ENCODE peak calls at places on chromosome X, in six cellular contexts. N is PC-3, Y is body of pancreas, W is cardiac muscle cell, S is endodermal cell, T is psoas muscle. V is an unnamed sample.

GRCh38 chrX:140141444-140142029 is 176.2 kb upstream of the CXorf66 start:
- DNase-seq in N (peak), Y (peak), W (peak), S (peak), T (no peak), V (peak)

GRCh38 chrX:155216940-155217450 is 735 bp downstream of the VBP1 start:
- DNase-seq in N (peak), Y (no peak), W (peak), S (peak), T (no peak), V (no peak)

GRCh38 chrX:119482497-119483480 is 14.5 kb downstream of the SLC25A5 start:
- DNase-seq in N (peak), Y (peak), W (peak), S (peak), T (peak), V (no peak)

GRCh38 chrX:130336531-130336930 is 3.2 kb upstream of the SLC25A14 start:
- DNase-seq in N (no peak), Y (no peak), W (no peak), S (no peak), T (no peak), V (no peak)

GRCh38 chrX:20654596-20655106 is 387.9 kb upstream of the RPS6KA3 start:
- DNase-seq in N (peak), Y (no peak), W (no peak), S (no peak), T (no peak), V (no peak)

GRCh38 chrX:143017272-143017671 is 8.5 kb upstream of the SPANXN4 start:
- DNase-seq in N (no peak), Y (no peak), W (no peak), S (no peak), T (no peak), V (no peak)

GRCh38 chrX:28609917-28610613 is 22.8 kb downstream of the IL1RAPL1 start:
- DNase-seq in N (peak), Y (peak), W (no peak), S (no peak), T (no peak), V (no peak)

GRCh38 chrX:138745215-138745614 is 33.7 kb upstream of the FGF13 start:
- DNase-seq in N (peak), Y (peak), W (peak), S (peak), T (no peak), V (peak)

GRCh38 chrX:43976216-43976615 is 3.0 kb upstream of the NDP start:
- DNase-seq in N (no peak), Y (no peak), W (no peak), S (no peak), T (no peak), V (no peak)

GRCh38 chrX:46796574-46797191 is 37.8 kb upstream of the SLC9A7 start:
- DNase-seq in N (peak), Y (peak), W (peak), S (peak), T (peak), V (peak)

GRCh38 chrX:140764401-140764919 is 54.9 kb downstream of the LINC00632 start:
- DNase-seq in N (peak), Y (peak), W (peak), S (peak), T (peak), V (no peak)

GRCh38 chrX:153435845-153436244 is 10.0 kb downstream of the TREX2 start:
- DNase-seq in N (no peak), Y (no peak), W (no peak), S (no peak), T (no peak), V (no peak)

GRCh38 chrX:27597506-27597905 is 7.4 kb downstream of the DCAF8L2 start:
- DNase-seq in N (no peak), Y (no peak), W (no peak), S (no peak), T (no peak), V (no peak)

GRCh38 chrX:119410027-119410819 is 11.1 kb downstream of the SLC25A43 start:
- DNase-seq in N (peak), Y (peak), W (no peak), S (peak), T (peak), V (peak)

GRCh38 chrX:129565046-129565649 is 25.1 kb downstream of the OCRL start:
- DNase-seq in N (no peak), Y (no peak), W (no peak), S (peak), T (no peak), V (no peak)

GRCh38 chrX:63747331-63747730 is 37.7 kb downstream of the ARHGEF9 start:
- DNase-seq in N (no peak), Y (no peak), W (peak), S (no peak), T (no peak), V (no peak)

GRCh38 chrX:150007356-150007755 is 69.1 kb upstream of the EOLA2 start:
- DNase-seq in N (no peak), Y (no peak), W (no peak), S (no peak), T (no peak), V (no peak)

GRCh38 chrX:6968231-6968630 is 179.3 kb upstream of the STS start:
- DNase-seq in N (no peak), Y (no peak), W (no peak), S (no peak), T (no peak), V (no peak)

GRCh38 chrX:137031517-137032377 is 2.0 kb downstream of the GPR101 start:
- DNase-seq in N (peak), Y (peak), W (peak), S (peak), T (no peak), V (peak)

GRCh38 chrX:63664083-63664482 is 120.9 kb downstream of the ARHGEF9 start:
- DNase-seq in N (no peak), Y (no peak), W (no peak), S (no peak), T (no peak), V (no peak)

GRCh38 chrX:102599950-102600579 is 750 bp downstream of the ARMCX5 start:
- DNase-seq in N (peak), Y (no peak), W (peak), S (no peak), T (no peak), V (no peak)

GRCh38 chrX:65667503-65668355 is at the start of gene MSN:
- DNase-seq in N (peak), Y (peak), W (peak), S (peak), T (peak), V (no peak)

GRCh38 chrX:52262195-52262546 is 77.5 kb downstream of the MAGED4 start:
- DNase-seq in N (no peak), Y (no peak), W (peak), S (no peak), T (no peak), V (no peak)

GRCh38 chrX:40845331-40845911 is 110.1 kb upstream of the MED14 start:
- DNase-seq in N (peak), Y (no peak), W (peak), S (peak), T (no peak), V (no peak)

GRCh38 chrX:33211356-33212254 is at the start of gene DMD:
- DNase-seq in N (no peak), Y (peak), W (peak), S (peak), T (peak), V (no peak)

GRCh38 chrX:136708348-136708747 is 60.4 kb downstream of the CD40LG start:
- DNase-seq in N (peak), Y (no peak), W (peak), S (no peak), T (no peak), V (no peak)

GRCh38 chrX:1535241-1536041 is 1.5 kb downstream of the P2RY8 start:
- DNase-seq in N (no peak), Y (no peak), W (no peak), S (no peak), T (no peak), V (no peak)
- H3K4me3 ChIP-seq in N (no peak), Y (no peak), W (no peak), S (no peak), T (peak), V (no peak)

DNA sequence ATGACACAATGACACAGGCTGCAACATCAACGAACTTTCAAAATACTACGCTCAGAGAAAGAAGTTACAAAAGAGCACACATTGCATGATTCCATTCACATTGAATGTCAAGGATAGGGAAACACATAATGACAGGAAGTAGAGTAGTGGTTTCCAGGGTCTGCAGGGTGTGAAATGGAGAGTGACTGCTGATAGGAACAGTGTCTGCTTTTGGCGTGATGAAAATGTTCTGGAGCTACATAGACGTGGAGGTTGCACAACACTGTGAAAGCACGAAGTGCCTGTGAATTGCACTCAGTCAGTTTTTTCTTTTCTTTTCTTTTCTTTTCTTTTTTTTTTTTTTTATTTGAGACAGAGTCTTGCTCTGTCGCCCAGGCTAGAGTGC is 6.2 kb upstream of the ARSD start:
- DNase-seq in N (no peak), Y (no peak), W (no peak), S (no peak), T (no peak), V (no peak)
- TF ChIP-seq CTCF in N (no peak), Y (no peak), W (no peak), S (no peak), T (no peak), V (no peak)

DNA sequence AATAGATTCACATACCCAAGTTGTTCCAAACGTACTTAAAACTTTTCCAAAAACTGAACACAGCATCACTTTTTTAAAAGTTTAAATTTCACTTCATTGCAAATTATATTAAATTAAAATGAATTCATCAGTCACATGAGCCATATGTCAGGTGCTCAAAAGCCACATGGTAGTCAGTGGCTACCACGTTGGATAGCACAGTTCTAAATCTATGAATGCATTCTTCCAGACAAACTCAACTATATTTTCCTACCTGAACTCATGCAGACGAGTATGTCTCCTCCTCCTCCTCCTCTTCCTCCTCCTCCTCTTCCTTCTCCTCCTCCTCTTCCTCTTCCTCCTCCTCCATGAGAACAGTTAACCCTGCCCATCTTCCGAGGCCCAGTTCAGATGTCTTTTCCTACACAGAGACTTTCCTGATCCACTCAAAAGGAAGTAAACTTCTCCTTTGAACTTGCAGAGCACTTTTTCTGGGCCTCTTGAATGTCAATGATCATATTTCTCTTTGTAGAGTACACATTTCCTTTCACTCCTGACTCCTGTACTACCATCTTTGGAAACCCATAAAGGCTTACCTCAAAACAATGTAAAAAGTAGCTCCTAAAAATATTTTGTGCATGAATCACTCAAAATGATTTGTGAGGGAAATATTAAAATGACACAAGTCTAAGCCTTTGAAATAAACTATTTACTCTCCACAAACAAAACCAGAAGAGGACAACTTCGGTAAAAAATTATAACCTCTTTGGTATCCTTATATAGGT is 172.6 kb downstream of the AMELX start:
- DNase-seq in N (peak), Y (no peak), W (no peak), S (no peak), T (no peak), V (no peak)
- H3K27ac ChIP-seq in N (peak), Y (no peak), W (no peak), S (no peak), T (no peak), V (no peak)

GRCh38 chrX:107712231-107713204 is 63.1 kb downstream of the TSC22D3 start:
- DNase-seq in N (no peak), Y (peak), W (no peak), S (peak), T (peak), V (no peak)

GRCh38 chrX:107713205-107714195 is 62.1 kb downstream of the TSC22D3 start:
- DNase-seq in N (no peak), Y (no peak), W (no peak), S (peak), T (peak), V (no peak)

GRCh38 chrX:107716045-107716684 is 59.4 kb downstream of the TSC22D3 start:
- DNase-seq in N (peak), Y (no peak), W (peak), S (peak), T (peak), V (peak)

GRCh38 chrX:107715331-107716044 is 60.1 kb downstream of the TSC22D3 start:
- DNase-seq in N (no peak), Y (no peak), W (no peak), S (peak), T (peak), V (no peak)

DNA sequence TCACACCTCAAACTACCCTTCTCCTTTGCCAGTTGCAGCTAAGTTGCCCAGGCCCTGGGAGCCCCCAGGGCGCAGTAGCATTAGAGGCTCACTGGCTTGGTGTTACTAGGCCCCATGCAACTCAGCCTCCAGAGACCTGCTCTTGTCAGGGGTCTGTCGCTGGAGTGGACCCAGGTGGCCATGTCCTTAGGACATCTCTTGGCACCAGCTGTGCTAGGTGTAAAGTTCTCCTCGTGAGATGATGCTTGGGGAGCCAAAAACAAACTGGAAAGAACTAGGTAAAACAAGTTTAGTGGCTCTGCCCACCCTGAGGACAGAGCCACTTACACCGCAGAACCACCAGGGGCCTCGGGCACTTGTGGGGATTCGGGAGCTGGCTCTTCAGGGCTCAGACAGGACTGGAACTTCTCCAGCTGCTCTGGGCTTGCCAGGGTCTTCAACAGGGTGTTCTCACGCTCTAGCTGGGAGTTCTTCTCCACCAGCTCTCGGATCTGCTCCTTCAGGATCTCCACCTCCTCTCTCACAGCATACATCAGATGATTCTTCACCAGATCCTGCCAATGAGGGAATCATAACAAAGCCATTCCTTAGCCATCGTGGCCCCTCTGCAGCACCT is 61.3 kb downstream of the TSC22D3 start:
- DNase-seq in N (no peak), Y (no peak), W (no peak), S (peak), T (peak), V (no peak)
- H3K4me3 ChIP-seq in N (no peak), Y (no peak), W (no peak), S (no peak), T (peak), V (no peak)

GRCh38 chrX:117996918-117997480 is 119.6 kb downstream of the KLHL13 start:
- DNase-seq in N (peak), Y (no peak), W (no peak), S (no peak), T (no peak), V (no peak)
- TF ChIP-seq CTCF in N (peak), Y (no peak), W (peak), S (peak), T (peak), V (no peak)